ENCODE peak calls at places on chromosome 5, in five cellular contexts. C is H1, Z is HCT116, T is DND-41, J is PC-9. S is an unnamed sample.

GRCh38 chr5:174418809-174419522 is 305.4 kb upstream of the MSX2 start:
- DNase-seq in C (peak; percentile 65), Z (peak; percentile 15), T (no peak), J (no peak), S (no peak)

GRCh38 chr5:172096184-172096941 is 89.9 kb upstream of the FBXW11 start:
- DNase-seq in C (no peak), Z (no peak), T (no peak), J (no peak), S (no peak)

GRCh38 chr5:142680605-142681259 is 5.2 kb downstream of the FGF1 start:
- DNase-seq in C (no peak), Z (peak; percentile 82), T (no peak), J (peak; percentile 78), S (peak; percentile 50)

GRCh38 chr5:169828385-169828784 is 151.9 kb downstream of the INSYN2B start:
- DNase-seq in C (no peak), Z (no peak), T (no peak), J (no peak), S (peak; percentile 38)

GRCh38 chr5:60997721-60998120 is 52.7 kb downstream of the NDUFAF2 start:
- DNase-seq in C (no peak), Z (no peak), T (no peak), J (no peak), S (no peak)

GRCh38 chr5:53478411-53479044 is 1.9 kb upstream of the FST start:
- DNase-seq in C (peak; percentile 74), Z (peak; percentile 60), T (no peak), J (peak; percentile 10), S (peak; percentile 53)

GRCh38 chr5:66122379-66123034 is 21.6 kb upstream of the SREK1 start:
- DNase-seq in C (no peak), Z (no peak), T (no peak), J (no peak), S (peak; percentile 43)

GRCh38 chr5:82855000-82855399 is 222.2 kb downstream of the TMEM167A start:
- DNase-seq in C (no peak), Z (no peak), T (no peak), J (no peak), S (no peak)

GRCh38 chr5:97534166-97534565 is 351.1 kb upstream of the RIOK2 start:
- DNase-seq in C (no peak), Z (peak; percentile 51), T (peak; percentile 27), J (peak; percentile 11), S (peak; percentile 97)

GRCh38 chr5:140794594-140795258 is at the start of gene PCDHA2:
- DNase-seq in C (peak; percentile 58), Z (no peak), T (no peak), J (no peak), S (peak; percentile 5)

GRCh38 chr5:32058101-32058500 is 116.0 kb downstream of the GOLPH3 start:
- DNase-seq in C (no peak), Z (no peak), T (no peak), J (no peak), S (no peak)

GRCh38 chr5:171961117-171961516 is 45.3 kb downstream of the FBXW11 start:
- DNase-seq in C (no peak), Z (no peak), T (no peak), J (no peak), S (no peak)

GRCh38 chr5:56676091-56676768 is 139.1 kb upstream of the MAP3K1 start:
- DNase-seq in C (no peak), Z (peak; percentile 56), T (no peak), J (peak; percentile 26), S (no peak)

GRCh38 chr5:63919763-63920478 is 42.3 kb downstream of the HTR1A start:
- DNase-seq in C (no peak), Z (no peak), T (no peak), J (no peak), S (no peak)

DNA sequence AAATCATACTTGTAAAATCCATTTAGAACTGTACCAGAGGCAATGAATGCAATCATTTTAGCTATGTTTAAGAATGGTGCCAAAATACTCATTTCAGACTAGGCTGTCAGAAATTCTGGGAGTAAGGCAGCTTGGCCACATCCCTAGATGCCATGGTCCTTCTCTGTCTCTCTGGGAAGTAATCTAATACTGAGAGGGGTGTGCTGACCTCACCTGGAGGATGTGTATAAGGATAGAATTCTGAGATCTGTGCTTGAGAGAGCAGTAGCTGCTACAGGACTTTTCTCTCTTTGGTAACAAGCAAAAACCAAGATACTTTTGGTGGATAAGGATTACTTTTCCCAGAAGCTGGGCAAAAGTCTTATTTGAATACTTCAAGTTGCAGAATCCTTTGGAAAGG is 68.1 kb upstream of the MRPS30 start:
- DNase-seq in C (no peak), Z (no peak), T (no peak), J (no peak), S (no peak)
- TF ChIP-seq CTCF in C (no peak), Z (no peak), T (no peak), J (peak; percentile 22), S (no peak)

GRCh38 chr5:42826757-42827156 is 15.1 kb upstream of the SELENOP start:
- DNase-seq in C (no peak), Z (no peak), T (no peak), J (no peak), S (no peak)

GRCh38 chr5:42824347-42824976 is 12.8 kb upstream of the SELENOP start:
- DNase-seq in C (no peak), Z (no peak), T (no peak), J (no peak), S (no peak)

GRCh38 chr5:42819745-42820144 is 8.1 kb upstream of the SELENOP start:
- DNase-seq in C (no peak), Z (no peak), T (no peak), J (no peak), S (no peak)

GRCh38 chr5:42825422-42826148 is 13.9 kb upstream of the SELENOP start:
- DNase-seq in C (no peak), Z (no peak), T (no peak), J (no peak), S (no peak)

DNA sequence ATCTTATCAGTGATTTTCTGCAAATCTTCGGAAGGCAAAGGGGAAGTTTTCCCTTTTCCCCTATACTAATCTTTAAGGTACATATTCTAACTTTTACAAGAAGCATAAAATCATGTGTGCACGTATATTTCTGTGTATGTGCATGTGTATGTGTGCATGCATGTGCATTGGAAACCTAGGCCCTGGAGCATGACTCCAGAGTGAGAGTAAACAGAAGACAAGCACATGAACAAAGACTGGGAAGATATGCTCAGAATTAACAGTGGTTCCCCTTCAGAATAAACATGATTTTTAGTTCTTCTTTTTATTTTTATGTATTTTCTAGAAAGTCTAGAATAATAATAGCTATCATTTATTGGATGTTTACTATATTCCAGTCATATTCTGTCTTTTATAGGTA is 10.9 kb upstream of the SELENOP start:
- DNase-seq in C (no peak), Z (no peak), T (no peak), J (no peak), S (no peak)
- H3K4me2 ChIP-seq in C (no peak overlapping the region), Z (no peak overlapping the region), T (no peak overlapping the region), J (no peak overlapping the region), S (no peak overlapping the region)

GRCh38 chr5:914612-915011 is 21.9 kb downstream of the TRIP13 start:
- DNase-seq in C (no peak), Z (no peak), T (no peak), J (no peak), S (no peak)

GRCh38 chr5:911601-912000 is 18.9 kb downstream of the TRIP13 start:
- DNase-seq in C (no peak), Z (peak; percentile 55), T (no peak), J (no peak), S (peak; percentile 73)

GRCh38 chr5:914174-914573 is 21.5 kb downstream of the TRIP13 start:
- DNase-seq in C (no peak), Z (no peak), T (no peak), J (no peak), S (no peak)

GRCh38 chr5:910769-911160 is 18.1 kb downstream of the TRIP13 start:
- DNase-seq in C (no peak), Z (no peak), T (no peak), J (no peak), S (no peak)

DNA sequence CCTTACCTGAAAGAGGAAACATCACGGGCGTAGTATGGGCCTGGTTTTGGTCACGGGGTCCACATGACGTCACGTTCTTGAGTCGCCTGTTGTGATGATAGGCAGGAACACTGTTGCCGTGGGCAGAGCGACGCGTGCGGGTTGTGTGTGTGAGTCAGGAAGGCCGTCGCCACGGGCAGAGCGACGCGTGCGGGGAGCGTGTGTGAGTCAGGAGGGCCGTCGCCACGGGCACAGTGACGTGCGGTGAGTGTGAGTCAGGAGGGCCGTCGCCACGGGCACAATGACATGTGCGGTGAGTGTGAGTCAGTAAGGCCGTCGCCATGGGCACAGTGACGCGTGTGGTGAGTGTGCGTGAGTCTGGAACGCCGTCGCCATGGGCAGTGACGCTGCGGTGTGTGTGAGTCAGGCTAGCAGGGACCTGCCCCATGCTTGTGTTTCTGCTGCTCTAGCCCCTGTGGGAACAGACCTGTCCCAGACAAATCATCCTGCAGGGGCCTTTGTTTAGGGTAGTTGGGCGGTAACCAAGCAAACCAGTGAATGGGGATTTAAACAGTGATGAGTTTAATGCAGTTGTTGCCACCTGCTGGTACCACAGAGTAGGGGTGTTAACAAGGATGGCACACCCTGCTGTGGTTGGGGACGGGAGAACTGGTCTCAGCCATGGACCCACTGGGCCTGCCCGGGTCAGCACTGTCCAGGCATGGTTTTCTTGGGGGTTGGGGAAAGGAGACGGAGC is 19.8 kb downstream of the TRIP13 start:
- DNase-seq in C (no peak), Z (peak; percentile 98), T (no peak), J (peak; percentile 95), S (peak; percentile 99)
- TF ChIP-seq CTCF in C (no peak), Z (peak; percentile 62), T (peak; percentile 44), J (peak; percentile 70), S (peak; percentile 34)

GRCh38 chr5:90916947-90917800 is 358.6 kb downstream of the ADGRV1 start:
- DNase-seq in C (no peak), Z (no peak), T (no peak), J (no peak), S (no peak)
- H3K4me2 ChIP-seq in C (no peak overlapping the region), Z (no peak overlapping the region), T (no peak overlapping the region), J (no peak overlapping the region), S (no peak overlapping the region)

GRCh38 chr5:10607666-10608442 is 44.0 kb downstream of the ANKRD33B start:
- DNase-seq in C (no peak), Z (no peak), T (no peak), J (no peak), S (peak; percentile 90)
- TF ChIP-seq CTCF in C (peak; percentile 7), Z (no peak), T (no peak), J (no peak), S (peak; percentile 28)

GRCh38 chr5:151097081-151097480 is 16.2 kb upstream of the TNIP1 start:
- DNase-seq in C (no peak), Z (no peak), T (no peak), J (no peak), S (no peak)

GRCh38 chr5:151095341-151096000 is 14.6 kb upstream of the TNIP1 start:
- DNase-seq in C (no peak), Z (no peak), T (no peak), J (no peak), S (peak; percentile 21)

GRCh38 chr5:151094054-151094858 is 13.4 kb upstream of the TNIP1 start:
- DNase-seq in C (no peak), Z (no peak), T (no peak), J (no peak), S (peak; percentile 23)

GRCh38 chr5:151094861-151095260 is 14.0 kb upstream of the TNIP1 start:
- DNase-seq in C (no peak), Z (no peak), T (no peak), J (no peak), S (no peak)

DNA sequence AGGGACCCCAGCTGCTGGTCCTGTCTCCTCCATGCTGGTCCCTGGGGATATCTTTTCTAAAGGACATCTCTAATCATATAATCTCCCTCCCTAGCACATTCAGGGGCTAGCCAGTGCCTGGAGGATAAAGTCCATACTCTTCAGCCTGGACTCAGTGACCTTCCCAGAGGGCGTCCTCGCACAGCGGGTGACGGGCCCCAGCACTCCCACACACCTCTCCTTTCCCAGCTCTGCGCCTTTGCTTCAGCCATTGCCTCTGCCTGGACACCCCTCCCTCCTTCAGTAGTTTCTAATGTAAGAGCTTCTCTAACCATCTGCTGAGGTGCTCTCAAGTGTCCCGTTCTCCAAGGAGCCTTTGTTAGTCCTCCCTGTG is 15.2 kb upstream of the TNIP1 start:
- DNase-seq in C (no peak), Z (no peak), T (no peak), J (no peak), S (no peak)
- H3K4me2 ChIP-seq in C (no peak overlapping the region), Z (no peak overlapping the region), T (no peak overlapping the region), J (peak overlapping the region; percentile 76), S (no peak overlapping the region)